ENCODE peak calls at places on chromosomes 5 and 9, in seven cellular contexts. E is M059J, C is T-helper 17 cell, K is cardiac fibroblast, Z is adrenal gland, S is HTR-8/SVneo, B is A172. M is an unnamed sample.

GRCh38 chr5:173618927-173619519 is 2.6 kb upstream of the BOD1 start:
- DNase-seq in E (peak), C (no peak), K (peak), Z (peak), S (peak), B (peak), M (no peak)

GRCh38 chr5:78271766-78272165 is 22.7 kb downstream of the AP3B1 start:
- DNase-seq in E (no peak), C (no peak), K (no peak), Z (no peak), S (no peak), B (no peak), M (no peak)

GRCh38 chr9:98357921-98358535 is 102.6 kb upstream of the TBC1D2 start:
- DNase-seq in E (peak), C (no peak), K (peak), Z (no peak), S (no peak), B (no peak), M (no peak)

GRCh38 chr5:128081111-128081865 is 2.3 kb upstream of the SLC12A2 start:
- DNase-seq in E (peak), C (no peak), K (peak), Z (no peak), S (no peak), B (peak), M (no peak)

GRCh38 chr5:1031306-1031959 is 22.8 kb downstream of the NKD2 start:
- DNase-seq in E (no peak), C (no peak), K (no peak), Z (no peak), S (no peak), B (no peak), M (no peak)

GRCh38 chr5:51028394-51028793 is 354.9 kb upstream of the ISL1 start:
- DNase-seq in E (no peak), C (no peak), K (no peak), Z (no peak), S (no peak), B (no peak), M (no peak)

GRCh38 chr5:109962882-109963603 is 273.3 kb downstream of the MAN2A1 start:
- DNase-seq in E (no peak), C (no peak), K (no peak), Z (no peak), S (no peak), B (no peak), M (no peak)

GRCh38 chr5:1793966-1794895 is 5.4 kb downstream of the MRPL36 start:
- DNase-seq in E (peak), C (no peak), K (peak), Z (no peak), S (peak), B (no peak), M (no peak)

GRCh38 chr9:16268037-16269010 is 602.1 kb downstream of the BNC2 start:
- DNase-seq in E (no peak), C (no peak), K (peak), Z (no peak), S (no peak), B (no peak), M (no peak)

GRCh38 chr5:143215685-143216084 is 187.8 kb downstream of the NR3C1 start:
- DNase-seq in E (no peak), C (no peak), K (no peak), Z (no peak), S (no peak), B (no peak), M (no peak)

GRCh38 chr5:177276886-177277285 is 26.6 kb downstream of the RAB24 start:
- DNase-seq in E (no peak), C (no peak), K (no peak), Z (no peak), S (no peak), B (no peak), M (no peak)

GRCh38 chr9:93318441-93318840 is 133.0 kb upstream of the FAM120A start:
- DNase-seq in E (no peak), C (no peak), K (no peak), Z (no peak), S (no peak), B (no peak), M (no peak)

GRCh38 chr5:176500511-176500910 is 36.7 kb downstream of the RNF44 start:
- DNase-seq in E (no peak), C (no peak), K (no peak), Z (no peak), S (no peak), B (no peak), M (no peak)

GRCh38 chr9:130208600-130209347 is 36.6 kb downstream of the NCS1 start:
- DNase-seq in E (no peak), C (no peak), K (no peak), Z (no peak), S (no peak), B (peak), M (no peak)

GRCh38 chr9:23830459-23830805 is 4.4 kb upstream of the ELAVL2 start:
- DNase-seq in E (no peak), C (no peak), K (no peak), Z (no peak), S (no peak), B (no peak), M (no peak)

GRCh38 chr5:56815657-56816545 is 552 bp downstream of the MAP3K1 start:
- DNase-seq in E (peak), C (peak), K (no peak), Z (peak), S (no peak), B (peak), M (peak)

GRCh38 chr9:96258967-96259366 is 43.0 kb downstream of the HSD17B3 start:
- DNase-seq in E (no peak), C (no peak), K (no peak), Z (no peak), S (no peak), B (no peak), M (no peak)

GRCh38 chr9:134211811-134212460 is 47.6 kb upstream of the RNU6ATAC start:
- DNase-seq in E (no peak), C (no peak), K (no peak), Z (no peak), S (no peak), B (no peak), M (peak)

GRCh38 chr9:23686257-23686656 is 139.8 kb downstream of the ELAVL2 start:
- DNase-seq in E (peak), C (no peak), K (no peak), Z (no peak), S (no peak), B (peak), M (no peak)

GRCh38 chr9:136644593-136645342 is 17.9 kb upstream of the EGFL7 start:
- DNase-seq in E (peak), C (peak), K (peak), Z (peak), S (no peak), B (peak), M (peak)

GRCh38 chr5:158732345-158732744 is 367.4 kb downstream of the EBF1 start:
- DNase-seq in E (no peak), C (no peak), K (no peak), Z (no peak), S (no peak), B (no peak), M (no peak)

M was measured in left lobe of liver.